ENCODE peak calls at places on chromosomes 16 and 17, in eight cellular contexts. H is OCI-LY7, W is endothelial cell, E is uterus, L is tibial artery, P is GM10248, Q is ascending aorta, B is A549. Z is an unnamed sample.

GRCh38 chr16:69513180-69513966 is 52.4 kb upstream of the NFAT5 start:
- DNase-seq in B (no peak), W (no peak), E (no peak), L (no peak), H (no peak), Q (no peak), P (no peak), Z (no peak)

GRCh38 chr17:17079336-17079735 is 37.1 kb downstream of the MPRIP start:
- DNase-seq in E (peak), P (no peak), Q (no peak), L (no peak), B (no peak), H (no peak), W (no peak), Z (no peak)

GRCh38 chr17:82631544-82631943 is 16.7 kb downstream of the WDR45B start:
- DNase-seq in E (no peak), Q (no peak), P (no peak), H (no peak), W (no peak), L (no peak), B (no peak), Z (no peak)

GRCh38 chr17:71975998-71976649 is 144.7 kb upstream of the SOX9 start:
- DNase-seq in H (no peak), Q (peak), W (peak), B (peak), P (no peak), L (peak), E (peak), Z (peak)

GRCh38 chr17:64218066-64218465 is 45.0 kb downstream of the TEX2 start:
- DNase-seq in H (peak), Q (no peak), W (no peak), B (no peak), E (no peak), P (peak), L (no peak), Z (peak)

GRCh38 chr16:68786685-68787418 is 49.8 kb downstream of the CDH1 start:
- DNase-seq in E (peak), W (no peak), B (peak), Q (no peak), P (no peak), H (no peak), L (no peak), Z (no peak)

GRCh38 chr17:31754239-31754945 is 104.7 kb downstream of the COPRS start:
- DNase-seq in L (no peak), H (no peak), Q (no peak), P (no peak), W (no peak), E (no peak), B (peak), Z (no peak)

GRCh38 chr16:70151391-70151790 is 22.2 kb upstream of the CLEC18C start:
- DNase-seq in P (peak), Q (no peak), W (no peak), B (no peak), H (no peak), E (no peak), L (no peak), Z (no peak)

GRCh38 chr17:21313320-21313719 is 28.8 kb downstream of the MAP2K3 start:
- DNase-seq in B (no peak), E (no peak), Q (peak), P (no peak), L (no peak), H (no peak), W (no peak), Z (no peak)

GRCh38 chr16:56269276-56269675 is 78.0 kb downstream of the GNAO1 start:
- DNase-seq in L (no peak), Q (no peak), E (no peak), B (no peak), H (no peak), W (no peak), P (no peak), Z (no peak)

GRCh38 chr16:67804853-67805542 is 1.4 kb downstream of the RANBP10 start:
- DNase-seq in W (no peak), Q (no peak), P (no peak), B (no peak), L (no peak), H (no peak), E (no peak), Z (no peak)

GRCh38 chr17:28473542-28473941 is at the start of gene SLC13A2:
- DNase-seq in P (no peak), L (no peak), B (no peak), H (no peak), W (no peak), E (no peak), Q (peak), Z (no peak)

GRCh38 chr17:78862073-78863023 is 21.7 kb upstream of the USP36 start:
- DNase-seq in B (peak), W (no peak), E (peak), L (peak), P (no peak), H (no peak), Q (peak), Z (peak)

GRCh38 chr16:21001262-21001661 is 100.7 kb downstream of the LYRM1 start:
- DNase-seq in Q (no peak), P (peak), E (no peak), L (no peak), B (peak), W (peak), H (peak), Z (peak)

GRCh38 chr17:46809110-46809571 is 9.4 kb downstream of the WNT3 start:
- DNase-seq in B (no peak), Q (no peak), P (no peak), L (no peak), H (no peak), W (no peak), E (no peak), Z (no peak)

GRCh38 chr16:25258856-25259179 is 1.2 kb upstream of the ZKSCAN2 start:
- DNase-seq in H (peak), B (no peak), L (no peak), P (no peak), W (no peak), E (no peak), Q (no peak), Z (no peak)

GRCh38 chr17:81685108-81685507 is 1.3 kb downstream of the HGS start:
- DNase-seq in H (peak), P (no peak), B (no peak), W (no peak), L (no peak), Q (no peak), E (no peak), Z (peak)

GRCh38 chr16:89115216-89115949 is 21.7 kb downstream of the ACSF3 start:
- DNase-seq in L (peak), B (no peak), W (no peak), Q (peak), E (no peak), H (peak), P (peak), Z (peak)

GRCh38 chr17:13283606-13284005 is 265.8 kb upstream of the ELAC2 start:
- DNase-seq in Q (no peak), W (no peak), H (no peak), P (no peak), L (no peak), E (no peak), B (no peak), Z (no peak)

GRCh38 chr16:72241930-72242329 is 70.0 kb upstream of the PMFBP1 start:
- DNase-seq in W (peak), E (no peak), Q (no peak), L (no peak), H (peak), B (peak), P (no peak), Z (peak)

GRCh38 chr16:84482951-84483881 is 21.2 kb downstream of the MEAK7 start:
- DNase-seq in P (no peak), Q (peak), H (no peak), E (no peak), B (no peak), W (no peak), L (no peak), Z (no peak)

GRCh38 chr16:85082553-85083050 is 29.7 kb downstream of the CIBAR2 start:
- DNase-seq in B (no peak), L (no peak), Q (no peak), H (no peak), E (no peak), P (peak), W (no peak), Z (no peak)

GRCh38 chr16:27571433-27572306 is 21.7 kb downstream of the KATNIP start:
- DNase-seq in Q (no peak), W (no peak), B (no peak), H (no peak), P (no peak), L (no peak), E (no peak), Z (no peak)

DNA sequence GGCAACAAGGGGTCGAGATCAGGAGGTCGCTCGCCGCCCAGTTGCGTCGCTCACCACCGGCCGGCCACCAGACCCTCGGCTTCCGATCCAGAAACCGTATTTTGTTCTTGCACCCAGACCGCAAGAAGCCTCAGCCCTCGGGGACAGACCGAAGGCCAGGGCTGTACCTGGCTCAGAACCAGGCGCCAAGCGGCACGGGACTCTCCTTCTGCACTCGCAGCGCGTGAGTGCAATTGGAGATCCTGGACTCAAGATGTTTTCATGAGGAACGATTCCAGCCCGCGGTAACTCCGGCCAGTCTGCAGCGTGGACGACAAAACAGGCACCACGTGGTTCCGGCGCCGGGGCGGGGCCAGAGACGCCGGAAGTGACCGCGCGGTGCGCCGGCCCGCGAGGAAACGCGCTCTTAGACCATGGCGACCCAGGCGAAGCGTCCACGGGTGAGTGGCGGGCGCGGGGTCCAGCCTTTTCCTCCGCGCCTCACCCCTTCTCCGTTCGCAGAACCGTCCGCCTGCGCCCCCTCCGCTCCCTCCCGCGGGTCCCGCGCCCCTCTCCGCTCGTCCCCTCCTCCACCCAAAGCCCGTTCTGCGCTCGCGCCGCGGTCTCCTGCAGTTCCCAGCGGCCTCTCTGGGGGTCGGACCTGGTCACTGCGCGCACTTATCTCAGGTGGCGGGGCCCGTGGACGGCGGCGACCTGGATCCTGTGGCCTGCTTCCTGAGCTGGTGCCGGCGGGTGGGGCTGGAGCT is at the start of gene SETD6:
- DNase-seq in Q (peak), P (peak), W (peak), B (peak), L (peak), H (peak), E (peak), Z (peak)
- TF ChIP-seq CTCF in Q (peak), P (peak), W (no peak), B (no peak), L (no peak), H (no peak), E (peak), Z (peak)

GRCh38 chr16:49471038-49471727 is 97.6 kb downstream of the C16orf78 start:
- DNase-seq in W (no peak), Q (peak), E (no peak), P (no peak), L (no peak), H (no peak), B (no peak), Z (no peak)

GRCh38 chr16:49472598-49472997 is 99.0 kb downstream of the C16orf78 start:
- DNase-seq in L (peak), W (no peak), H (no peak), B (no peak), P (no peak), E (peak), Q (peak), Z (no peak)

GRCh38 chr16:49474741-49475140 is 101.1 kb downstream of the C16orf78 start:
- DNase-seq in P (no peak), B (no peak), H (no peak), E (no peak), Q (peak), W (no peak), L (peak), Z (no peak)

GRCh38 chr16:49473131-49473530 is 99.5 kb downstream of the C16orf78 start:
- DNase-seq in B (no peak), H (no peak), W (no peak), Q (peak), E (no peak), L (no peak), P (no peak), Z (no peak)

DNA sequence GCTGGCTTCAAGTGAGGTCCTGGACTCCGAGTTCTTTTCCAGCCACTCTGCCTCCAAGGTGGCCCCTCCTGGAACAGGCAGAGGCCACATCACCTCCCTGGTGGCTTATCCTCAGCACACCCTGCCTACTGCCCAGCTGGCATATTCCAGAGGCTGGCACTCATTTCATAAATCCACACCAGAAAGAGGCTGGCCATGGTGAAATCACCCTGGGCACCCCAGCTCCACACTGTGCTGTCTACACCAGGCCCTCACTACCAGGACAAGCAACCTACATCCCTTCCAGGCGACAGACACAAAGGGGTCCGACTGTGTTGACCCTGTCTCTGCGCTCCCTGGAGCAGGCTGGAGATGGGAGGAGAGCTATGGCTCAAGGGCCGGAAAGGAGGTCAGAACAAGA is 100.2 kb downstream of the C16orf78 start:
- DNase-seq in P (no peak), H (no peak), L (peak), W (no peak), E (peak), B (no peak), Q (peak), Z (no peak)
- TF ChIP-seq CTCF in P (no peak), H (no peak), L (no peak), W (no peak), E (no peak), B (no peak), Q (no peak), Z (no peak)

DNA sequence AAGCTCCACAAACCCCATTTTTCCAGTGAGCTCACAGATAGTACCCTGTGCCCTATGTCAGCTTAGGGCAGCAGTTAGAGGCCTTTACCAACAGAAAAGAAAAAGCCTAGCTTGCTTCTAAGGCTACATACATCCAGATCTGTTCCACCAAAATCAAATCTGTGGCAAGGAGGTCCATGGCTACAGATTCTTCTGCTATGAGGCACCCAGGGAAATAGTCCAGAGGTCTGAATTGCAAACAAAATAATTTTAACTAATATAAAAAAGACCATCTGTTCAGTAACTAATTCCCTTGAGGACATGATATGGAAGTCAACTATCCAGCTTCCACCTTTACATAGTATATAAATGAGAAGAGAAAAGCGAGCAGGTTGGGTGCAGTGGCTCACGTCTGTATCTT is 129.3 kb downstream of the PARN start:
- DNase-seq in B (no peak), E (no peak), P (no peak), Q (no peak), H (no peak), L (no peak), W (no peak), Z (no peak)
- TF ChIP-seq CTCF in B (no peak), E (no peak), P (no peak), Q (no peak), H (no peak), L (no peak), W (no peak), Z (no peak)

DNA sequence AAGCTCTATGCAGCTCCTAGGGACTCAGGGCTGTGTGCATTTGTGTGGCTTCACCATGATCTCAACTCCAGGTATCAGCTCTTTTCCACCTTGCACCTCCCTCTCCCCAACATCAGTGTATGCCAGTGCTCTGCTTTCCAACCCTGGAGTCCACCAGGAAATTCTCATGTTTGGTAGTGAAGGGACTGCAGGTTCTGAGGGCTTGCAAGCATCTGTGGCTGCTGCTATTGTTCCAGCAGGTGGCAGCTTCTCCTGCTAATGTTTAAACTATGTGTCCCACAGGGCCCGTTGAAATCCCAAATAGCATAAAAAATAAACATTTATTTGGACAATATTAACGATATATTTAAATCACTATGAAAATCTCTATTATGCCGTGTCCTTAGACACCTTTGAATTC is 82.0 kb downstream of the RGS9 start:
- DNase-seq in B (peak), L (no peak), W (no peak), P (no peak), H (no peak), E (no peak), Q (no peak), Z (peak)
- TF ChIP-seq CTCF in B (peak), L (no peak), W (no peak), P (peak), H (peak), E (no peak), Q (no peak), Z (peak)

GRCh38 chr17:41486809-41487530 is 2.7 kb downstream of the KRT36 start:
- DNase-seq in B (peak), P (peak), Q (no peak), L (no peak), E (no peak), H (peak), W (peak), Z (peak)
- TF ChIP-seq CTCF in B (peak), P (peak), Q (no peak), L (no peak), E (no peak), H (peak), W (peak), Z (peak)

GRCh38 chr16:6558661-6559060 is 774.0 kb upstream of the RBFOX1 start:
- DNase-seq in H (no peak), E (no peak), Q (no peak), P (no peak), L (no peak), B (no peak), W (no peak), Z (no peak)
- TF ChIP-seq CTCF in H (no peak), E (no peak), Q (no peak), P (no peak), L (no peak), B (no peak), W (no peak), Z (no peak)